ENCODE peak calls at places on chromosomes 6 and 20, in eight cellular contexts. H is MCF 10A, C is GM06990, Q is tibial nerve, S is foreskin fibroblast, G is psoas muscle, T is GM13977, M is dorsolateral prefrontal cortex. Y is an unnamed sample.

GRCh38 chr6:78854501-78854900 is 12.8 kb upstream of the IRAK1BP1 start:
- DNase-seq in C (no peak), T (no peak), M (no peak), G (no peak), S (no peak), Q (no peak), H (no peak), Y (no peak)

GRCh38 chr20:38167466-38167850 is 2.4 kb upstream of the TGM2 start:
- DNase-seq in Q (no peak), H (no peak), M (no peak), G (no peak), S (no peak), C (no peak), T (no peak), Y (no peak)

GRCh38 chr20:36408219-36408618 is 102.1 kb downstream of the DLGAP4 start:
- DNase-seq in C (no peak), S (peak), Q (no peak), M (no peak), T (no peak), G (no peak), H (peak), Y (no peak)

GRCh38 chr6:37190159-37190535 is 20.2 kb downstream of the PIM1 start:
- DNase-seq in C (no peak), G (no peak), H (no peak), S (no peak), T (no peak), Q (no peak), M (no peak), Y (no peak)

GRCh38 chr6:106381871-106382270 is 21.4 kb downstream of the CRYBG1 start:
- DNase-seq in S (no peak), C (no peak), M (no peak), Q (no peak), H (peak), T (no peak), G (no peak), Y (no peak)

GRCh38 chr6:166395778-166396177 is 13.0 kb upstream of the MPC1 start:
- DNase-seq in T (no peak), H (no peak), Q (no peak), C (no peak), S (no peak), M (no peak), G (no peak), Y (no peak)

GRCh38 chr6:149723771-149724417 is 6.0 kb upstream of the LATS1 start:
- DNase-seq in G (no peak), Q (peak), C (no peak), S (peak), M (peak), T (no peak), H (peak), Y (no peak)

GRCh38 chr20:32316667-32317066 is 39.2 kb downstream of the KIF3B start:
- DNase-seq in S (peak), Q (no peak), H (no peak), G (no peak), C (no peak), T (no peak), M (no peak), Y (no peak)

GRCh38 chr6:21149460-21149859 is 444.1 kb upstream of the SOX4 start:
- DNase-seq in H (peak), G (no peak), M (no peak), S (peak), C (no peak), T (no peak), Q (no peak), Y (no peak)

GRCh38 chr6:119628691-119629621 is 279.4 kb upstream of the MAN1A1 start:
- DNase-seq in S (no peak), Q (no peak), H (no peak), T (no peak), M (no peak), G (no peak), C (no peak), Y (no peak)

GRCh38 chr20:8265588-8265987 is 133.5 kb downstream of the PLCB1 start:
- DNase-seq in C (no peak), T (no peak), M (no peak), S (no peak), Q (no peak), G (no peak), H (no peak), Y (no peak)

GRCh38 chr6:142551145-142551811 is 249.5 kb downstream of the ADGRG6 start:
- DNase-seq in H (peak), Q (no peak), C (no peak), M (no peak), T (no peak), G (no peak), S (no peak), Y (no peak)

GRCh38 chr6:162512744-162513143 is 214.8 kb downstream of the PRKN start:
- DNase-seq in C (no peak), M (no peak), S (no peak), Q (no peak), H (no peak), G (no peak), T (no peak), Y (no peak)

GRCh38 chr6:25193865-25194679 is 85.1 kb upstream of the CARMIL1 start:
- DNase-seq in Q (no peak), T (no peak), H (peak), C (no peak), G (no peak), M (no peak), S (no peak), Y (no peak)

GRCh38 chr20:11012975-11013374 is 339.2 kb upstream of the JAG1 start:
- DNase-seq in G (no peak), C (no peak), H (no peak), Q (no peak), S (no peak), T (no peak), M (no peak), Y (no peak)

GRCh38 chr20:43721097-43721428 is 5.7 kb downstream of the GTSF1L start:
- DNase-seq in T (no peak), C (no peak), H (no peak), Q (no peak), G (no peak), M (no peak), S (no peak), Y (no peak)

GRCh38 chr20:4985658-4986057 is 15.7 kb downstream of the SLC23A2 start:
- DNase-seq in G (no peak), H (no peak), M (no peak), Q (no peak), T (no peak), S (peak), C (peak), Y (no peak)

GRCh38 chr6:89842228-89842627 is 12.5 kb downstream of the CASP8AP2 start:
- DNase-seq in Q (no peak), T (no peak), S (peak), C (no peak), M (no peak), H (peak), G (no peak), Y (no peak)

GRCh38 chr6:155297669-155298068 is 16.6 kb downstream of the TFB1M start:
- DNase-seq in G (no peak), T (no peak), Q (no peak), M (no peak), C (no peak), S (no peak), H (no peak), Y (no peak)

GRCh38 chr20:49415664-49416044 is 66.8 kb downstream of the KCNB1 start:
- DNase-seq in G (no peak), H (no peak), Q (no peak), T (no peak), C (no peak), M (no peak), S (no peak), Y (no peak)

GRCh38 chr6:4460595-4461475 is 315.4 kb upstream of the CDYL start:
- DNase-seq in M (peak), C (no peak), Q (peak), T (no peak), G (peak), H (no peak), S (peak), Y (no peak)

GRCh38 chr20:57278457-57278856 is 12.0 kb upstream of the BMP7 start:
- DNase-seq in C (no peak), T (no peak), H (no peak), G (no peak), Q (no peak), M (no peak), S (no peak), Y (no peak)

GRCh38 chr20:57283867-57284266 is 17.4 kb upstream of the BMP7 start:
- DNase-seq in C (no peak), T (no peak), M (no peak), Q (no peak), S (no peak), G (no peak), H (no peak), Y (no peak)

GRCh38 chr20:57281900-57282299 is 15.5 kb upstream of the BMP7 start:
- DNase-seq in S (no peak), G (no peak), Q (no peak), C (no peak), M (no peak), H (no peak), T (no peak), Y (no peak)

GRCh38 chr20:57280221-57280620 is 13.8 kb upstream of the BMP7 start:
- DNase-seq in H (no peak), C (no peak), Q (no peak), G (no peak), T (no peak), S (no peak), M (no peak), Y (no peak)

GRCh38 chr20:57282691-57283361 is 16.4 kb upstream of the BMP7 start:
- DNase-seq in T (no peak), C (no peak), G (no peak), Q (no peak), M (no peak), S (no peak), H (no peak), Y (no peak)
- TF ChIP-seq CTCF in T (no peak), C (no peak), G (no peak), Q (peak), M (peak), S (no peak), H (no peak), Y (no peak)

GRCh38 chr6:129732542-129732941 is 22.6 kb upstream of the ARHGAP18 start:
- DNase-seq in C (no peak), T (no peak), S (no peak), M (no peak), Q (no peak), H (no peak), G (no peak), Y (no peak)

GRCh38 chr6:129730477-129731165 is 20.6 kb upstream of the ARHGAP18 start:
- DNase-seq in Q (no peak), M (no peak), H (peak), C (peak), G (no peak), T (peak), S (no peak), Y (no peak)

GRCh38 chr6:129731396-129731795 is 21.4 kb upstream of the ARHGAP18 start:
- DNase-seq in Q (no peak), H (no peak), S (no peak), C (no peak), G (no peak), T (no peak), M (no peak), Y (no peak)

GRCh38 chr6:129732034-129732433 is 22.1 kb upstream of the ARHGAP18 start:
- DNase-seq in G (no peak), S (no peak), T (no peak), Q (no peak), H (no peak), C (no peak), M (no peak), Y (no peak)

DNA sequence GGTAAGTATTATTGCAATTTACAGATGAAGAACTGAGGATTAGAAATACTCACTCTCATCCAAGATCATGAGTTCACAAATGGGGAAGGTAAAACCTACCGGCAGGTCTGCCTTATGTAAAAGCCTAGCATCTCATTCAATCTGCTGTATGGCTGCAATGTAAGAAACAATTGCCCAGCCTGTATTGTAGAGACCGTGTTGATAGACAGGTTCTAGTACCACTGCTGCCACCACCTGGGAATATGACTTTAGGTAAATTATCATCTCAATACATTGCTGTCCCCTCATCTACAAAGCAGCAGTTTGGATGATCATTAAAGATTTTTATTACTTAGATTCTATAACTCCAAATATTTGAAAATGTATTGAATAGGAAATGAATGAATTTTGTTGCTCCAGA is 23.3 kb upstream of the ARHGAP18 start:
- DNase-seq in H (no peak), M (no peak), G (no peak), S (no peak), Q (no peak), C (no peak), T (no peak), Y (no peak)
- TF ChIP-seq CTCF in H (no peak), M (no peak), G (no peak), S (no peak), Q (no peak), C (peak), T (peak), Y (no peak)

DNA sequence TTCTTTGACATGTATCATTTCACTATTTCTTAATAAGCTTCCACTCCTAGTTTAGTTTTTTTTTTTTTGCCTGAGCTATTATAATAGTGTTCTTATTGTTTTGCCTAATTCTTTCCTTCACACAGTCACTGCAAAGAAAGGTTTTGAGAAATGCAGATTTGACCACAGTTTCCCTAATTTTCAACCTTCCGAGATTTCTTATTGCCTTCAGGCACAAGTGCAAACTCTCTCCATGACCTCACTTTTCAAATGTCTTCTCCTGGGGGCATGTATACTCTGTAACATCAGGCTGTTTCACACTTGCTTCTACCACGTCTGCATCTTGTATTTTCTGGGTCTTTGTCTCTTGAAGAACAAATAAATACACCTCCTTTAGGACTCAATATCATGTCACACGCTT is 339.0 kb upstream of the CITED2 start:
- DNase-seq in S (no peak), T (no peak), Q (no peak), H (no peak), C (no peak), M (no peak), G (no peak), Y (no peak)
- TF ChIP-seq CTCF in S (no peak), T (no peak), Q (no peak), H (no peak), C (no peak), M (no peak), G (no peak), Y (no peak)

GRCh38 chr6:125100018-125100652 is 53.4 kb upstream of the TPD52L1 start:
- DNase-seq in G (no peak), T (no peak), H (no peak), M (no peak), S (no peak), Q (no peak), C (no peak), Y (no peak)
- TF ChIP-seq CTCF in G (no peak), T (no peak), H (no peak), M (no peak), S (no peak), Q (no peak), C (no peak), Y (no peak)

Y was measured in omental fat pad.